ENCODE peak calls at places on chromosomes 5 and 9, in six cellular contexts. K is heart right ventricle, P is neuronal stem cell, Z is breast epithelium, W is astrocyte, N is spleen. C is an unnamed sample. For H3K9me3 and H3K27me3, the result is how much of the 10 kb centered on the place peaks cover.

GRCh38 chr9:27471789-27472585 is 52.1 kb upstream of the IFNK start:
- DNase-seq in W (peak), P (no peak), Z (no peak), K (no peak), N (no peak), C (no peak)

GRCh38 chr9:113898151-113898550 is 22.0 kb downstream of the ZNF618 start:
- DNase-seq in K (no peak), W (no peak), Z (no peak), N (no peak), P (no peak), C (no peak)

GRCh38 chr5:130773813-130774212 is 391.2 kb downstream of the HINT1 start:
- DNase-seq in K (no peak), W (no peak), Z (no peak), N (no peak), P (no peak), C (peak)

GRCh38 chr9:123814526-123814925 is 115.4 kb downstream of the DENND1A start:
- DNase-seq in K (no peak), Z (no peak), W (no peak), N (no peak), P (no peak), C (no peak)

GRCh38 chr5:6373081-6373846 is 5.1 kb downstream of the MED10 start:
- DNase-seq in P (no peak), W (no peak), K (peak), Z (no peak), N (no peak), C (no peak)

GRCh38 chr9:121645853-121646807 is 5.3 kb upstream of the DAB2IP start:
- DNase-seq in K (peak), N (peak), W (no peak), Z (no peak), P (no peak), C (no peak)

GRCh38 chr9:136409557-136410455 is 608 bp downstream of the ENTR1 start:
- DNase-seq in P (no peak), N (peak), Z (no peak), W (peak), K (no peak), C (peak)

GRCh38 chr5:55997742-55998351 is 3.1 kb upstream of the IL6ST start:
- DNase-seq in Z (no peak), K (no peak), W (peak), P (no peak), N (no peak), C (no peak)

GRCh38 chr5:37198066-37198465 is 51.1 kb downstream of the CPLANE1 start:
- DNase-seq in W (no peak), N (no peak), Z (no peak), P (no peak), K (no peak), C (no peak)

GRCh38 chr9:111896942-111897830 is 572 bp downstream of the UGCG start:
- DNase-seq in W (no peak), P (no peak), K (peak), N (peak), Z (peak), C (peak)

GRCh38 chr9:18371621-18372020 is 102.3 kb upstream of the ADAMTSL1 start:
- DNase-seq in W (no peak), Z (no peak), K (no peak), N (no peak), P (no peak), C (no peak)

GRCh38 chr5:153885166-153885565 is 153.5 kb downstream of the FAM114A2 start:
- DNase-seq in Z (no peak), N (no peak), P (no peak), K (no peak), W (no peak), C (no peak)

GRCh38 chr9:36928670-36929349 is 105.3 kb downstream of the PAX5 start:
- DNase-seq in W (peak), Z (no peak), P (no peak), N (no peak), K (no peak), C (peak)

GRCh38 chr5:31385774-31386537 is 145.9 kb downstream of the DROSHA start:
- DNase-seq in N (no peak), Z (no peak), K (no peak), W (no peak), P (no peak), C (peak)

GRCh38 chr5:150662731-150663516 is 1.9 kb downstream of the MYOZ3 start:
- DNase-seq in K (no peak), Z (no peak), W (no peak), N (no peak), P (no peak), C (no peak)

GRCh38 chr9:81174023-81174422 is 515.3 kb downstream of the TLE1 start:
- DNase-seq in N (no peak), Z (no peak), P (no peak), K (no peak), W (no peak), C (no peak)

GRCh38 chr5:112316006-112316405 is 103.1 kb downstream of the EPB41L4A start:
- DNase-seq in W (no peak), K (no peak), Z (no peak), N (no peak), P (no peak), C (no peak)

GRCh38 chr5:39716532-39716971 is 291.8 kb upstream of the DAB2 start:
- DNase-seq in K (peak), W (peak), P (peak), Z (peak), N (no peak), C (peak)

GRCh38 chr9:137095664-137096517 is 9.1 kb downstream of the MAN1B1 start:
- DNase-seq in K (no peak), P (no peak), Z (no peak), N (peak), W (no peak), C (no peak)

GRCh38 chr9:116297346-116297745 is 143.8 kb downstream of the PAPPA start:
- DNase-seq in N (no peak), Z (no peak), W (no peak), P (no peak), K (no peak), C (no peak)

GRCh38 chr5:151023047-151023615 is 2.7 kb downstream of the GPX3 start:
- DNase-seq in W (peak), K (peak), Z (no peak), N (no peak), P (no peak), C (peak)

GRCh38 chr9:71748280-71748743 is 20.0 kb downstream of the CEMIP2 start:
- DNase-seq in P (no peak), K (no peak), Z (no peak), N (no peak), W (peak), C (no peak)

GRCh38 chr5:141374627-141375026 is 936 bp downstream of the PCDHGA6 start:
- DNase-seq in P (no peak), W (no peak), N (no peak), Z (no peak), K (no peak), C (no peak)
- H3K9me3 ChIP-seq in P (under half), W (half or more), N (under half), Z (half or more), K (under half), C (under half)

DNA sequence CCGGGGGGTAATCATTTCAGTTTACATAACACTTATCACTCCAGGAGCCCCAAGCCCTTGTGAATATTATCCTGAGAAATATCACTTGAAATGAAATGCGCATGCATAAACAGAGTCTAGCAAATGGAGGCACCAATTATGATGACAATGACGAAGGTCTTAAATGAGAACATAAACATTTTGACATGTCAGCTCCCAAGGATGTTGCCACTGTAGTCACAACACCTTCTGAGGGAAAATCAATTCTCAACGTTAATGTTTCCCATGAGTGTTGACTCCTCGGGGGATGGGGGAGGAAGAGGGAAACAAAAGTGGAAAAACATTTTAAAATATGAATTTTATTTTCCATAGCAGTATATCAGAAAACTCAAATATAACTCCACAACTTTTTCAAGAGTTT is 54.4 kb upstream of the RAD23B start:
- DNase-seq in N (no peak), W (no peak), K (no peak), P (no peak), Z (no peak), C (no peak)
- H3K27me3 ChIP-seq in N (under half), W (under half), K (under half), P (under half), Z (under half), C (under half)

DNA sequence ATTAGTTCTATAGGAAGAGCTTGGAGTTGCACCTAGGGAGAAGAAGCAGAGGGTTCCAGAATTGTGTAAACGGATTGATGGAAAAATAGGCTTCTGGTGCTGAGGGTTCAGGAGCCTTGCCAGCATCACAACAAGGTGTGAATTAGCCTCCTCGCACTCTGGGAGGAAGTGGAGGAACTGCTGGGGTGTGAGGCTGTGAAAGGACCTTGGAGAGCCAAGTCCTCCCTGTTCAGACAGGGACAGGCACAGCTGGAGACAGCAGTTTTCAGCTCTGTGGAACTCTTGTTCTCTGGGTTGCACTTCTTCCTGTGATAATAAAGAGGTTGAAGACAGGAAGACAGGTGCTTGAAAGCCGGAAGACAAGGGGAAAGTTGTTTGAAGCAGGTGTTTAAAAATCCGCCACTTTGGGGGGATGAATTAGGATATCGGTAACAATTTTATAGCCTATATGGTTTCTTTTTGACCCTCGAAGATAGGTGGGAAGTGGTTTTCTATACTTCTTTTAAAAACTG is 22.6 kb downstream of the DAPK1 start:
- DNase-seq in Z (no peak), K (no peak), W (no peak), P (no peak), N (no peak), C (no peak)
- H3K4me3 ChIP-seq in Z (no peak), K (no peak), W (no peak), P (no peak), N (no peak), C (no peak)

DNA sequence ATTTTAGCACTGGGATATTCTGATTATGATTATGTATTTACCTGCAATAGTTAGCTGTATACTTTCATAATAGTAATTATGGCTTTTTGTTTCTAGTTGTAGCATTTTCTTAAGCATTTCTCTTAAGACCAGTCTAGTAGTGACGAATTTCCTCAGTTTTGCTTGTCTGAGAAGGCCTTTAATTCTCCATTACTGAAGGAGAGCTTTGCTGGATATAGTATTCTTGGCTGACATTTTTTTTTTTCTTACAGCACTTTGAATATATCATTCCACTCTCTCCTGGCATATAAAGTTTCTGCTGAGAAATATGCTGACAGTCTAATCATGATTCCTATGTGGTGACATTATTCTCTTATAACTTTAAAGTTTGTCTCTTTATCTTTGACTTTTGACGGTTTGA is 181.1 kb upstream of the DMRTA1 start:
- DNase-seq in P (no peak), W (no peak), K (no peak), N (no peak), Z (no peak), C (no peak)
- H3K9me3 ChIP-seq in P (under half), W (under half), K (under half), N (under half), Z (under half), C (under half)

DNA sequence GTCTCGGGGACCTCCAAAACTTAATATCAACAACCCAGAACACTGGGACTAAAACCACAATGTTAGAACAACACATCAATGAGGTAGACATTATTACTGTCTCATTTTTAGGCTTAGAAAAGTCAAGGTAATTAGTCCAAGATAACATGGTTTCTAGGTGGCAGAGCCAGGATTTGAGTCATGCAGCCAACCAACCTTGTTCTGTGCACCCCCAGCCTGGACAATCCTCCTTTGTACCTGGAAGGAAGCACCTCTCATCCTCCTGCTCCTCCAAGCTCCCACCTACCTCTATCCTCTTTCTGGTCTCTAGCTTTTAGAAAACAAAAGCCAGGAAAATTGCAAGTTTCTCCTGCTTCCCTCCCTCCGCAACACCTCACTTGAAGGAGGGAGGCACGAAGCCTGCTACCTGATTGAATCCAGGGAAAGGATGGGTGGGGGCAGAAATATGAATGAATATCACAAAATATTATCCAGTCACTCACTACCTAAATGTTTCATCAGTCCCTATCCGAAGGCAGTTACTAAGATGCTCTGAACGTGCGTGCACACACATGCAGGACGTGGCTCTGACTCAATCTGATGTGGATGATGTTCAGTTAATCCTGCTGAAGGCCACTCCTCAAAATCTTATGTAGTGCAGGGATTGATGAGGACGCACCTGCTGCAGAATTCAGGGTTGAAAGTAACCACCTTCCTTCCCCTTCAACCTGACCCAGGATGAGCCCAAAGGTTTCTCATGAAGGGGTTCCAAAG is 26.3 kb upstream of the TTC1 start:
- DNase-seq in K (no peak), P (no peak), N (no peak), W (no peak), Z (no peak), C (no peak)
- H3K27me3 ChIP-seq in K (under half), P (under half), N (under half), W (under half), Z (under half), C (under half)

DNA sequence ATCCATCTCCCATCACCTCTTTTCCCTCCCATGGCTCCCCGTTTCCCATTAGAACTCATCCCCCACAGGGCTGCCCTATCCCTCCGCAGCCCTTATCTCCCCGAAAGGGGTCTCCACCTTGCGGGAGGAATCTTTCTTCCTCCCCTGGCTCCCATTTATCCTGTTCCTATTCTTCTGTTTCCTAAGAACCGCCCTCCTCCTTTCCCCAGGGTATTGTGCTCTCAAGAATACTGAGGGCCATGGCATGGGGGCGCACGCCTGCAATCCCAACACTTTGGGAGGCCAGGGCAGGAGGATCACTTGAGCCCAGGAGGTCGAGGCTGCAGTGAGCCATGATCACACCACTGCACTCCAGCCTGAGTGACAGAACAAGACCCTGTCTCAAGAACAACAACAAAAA is 665 bp downstream of the CD72 start:
- DNase-seq in P (no peak), W (no peak), N (no peak), K (no peak), Z (no peak), C (no peak)
- H3K4me3 ChIP-seq in P (no peak), W (peak), N (peak), K (no peak), Z (peak), C (no peak)